ENCODE peak calls at places on chromosomes 3 and 15, in eight cellular contexts. R is adrenal gland, J is GM12865, V is dorsolateral prefrontal cortex, S is mammary epithelial cell, W is IMR-90, O is B cell, Y is fibroblast of villous mesenchyme. C is an unnamed sample.

GRCh38 chr3:129046037-129046731 is 14.4 kb upstream of the GP9 start:
- DNase-seq in R (no peak), J (no peak), V (no peak), S (no peak), W (no peak), O (peak), Y (no peak), C (no peak)

GRCh38 chr3:196941846-196942225 is 492 bp downstream of the NCBP2 start:
- DNase-seq in R (peak), J (peak), V (peak), S (no peak), W (peak), O (peak), Y (peak), C (peak)

GRCh38 chr3:125512135-125512920 is 7.7 kb downstream of the SNX4 start:
- DNase-seq in R (peak), J (peak), V (no peak), S (peak), W (peak), O (no peak), Y (peak), C (peak)

GRCh38 chr3:195154793-195155535 is 116.0 kb downstream of the XXYLT1 start:
- DNase-seq in R (peak), J (peak), V (peak), S (peak), W (peak), O (peak), Y (peak), C (peak)

GRCh38 chr3:53693441-53693840 is 152.8 kb downstream of the CHDH start:
- DNase-seq in R (no peak), J (no peak), V (no peak), S (no peak), W (no peak), O (no peak), Y (no peak), C (no peak)

GRCh38 chr15:73996939-73997338 is 2.4 kb downstream of the PML start:
- DNase-seq in R (no peak), J (peak), V (no peak), S (peak), W (no peak), O (peak), Y (peak), C (peak)

GRCh38 chr15:51290720-51291119 is 47.7 kb downstream of the CYP19A1 start:
- DNase-seq in R (no peak), J (no peak), V (no peak), S (no peak), W (no peak), O (no peak), Y (no peak), C (no peak)

GRCh38 chr3:72155391-72156064 is 370.6 kb upstream of the PROK2 start:
- DNase-seq in R (peak), J (no peak), V (no peak), S (peak), W (peak), O (no peak), Y (peak), C (no peak)

GRCh38 chr15:89662893-89663673 is 7.8 kb upstream of the KIF7 start:
- DNase-seq in R (peak), J (no peak), V (no peak), S (peak), W (peak), O (no peak), Y (peak), C (no peak)

GRCh38 chr3:40055361-40055760 is 246.0 kb downstream of the MYRIP start:
- DNase-seq in R (no peak), J (no peak), V (no peak), S (no peak), W (no peak), O (no peak), Y (no peak), C (no peak)

GRCh38 chr3:127209155-127209839 is 16.4 kb downstream of the PRR23E start:
- DNase-seq in R (no peak), J (no peak), V (no peak), S (no peak), W (no peak), O (no peak), Y (no peak), C (peak)

GRCh38 chr3:175585898-175586297 is 726.8 kb downstream of the NAALADL2 start:
- DNase-seq in R (no peak), J (no peak), V (no peak), S (peak), W (peak), O (no peak), Y (peak), C (no peak)

GRCh38 chr3:184802150-184802549 is 9.8 kb upstream of the VPS8 start:
- DNase-seq in R (no peak), J (no peak), V (no peak), S (no peak), W (no peak), O (no peak), Y (no peak), C (no peak)

GRCh38 chr3:48919215-48920138 is 835 bp downstream of the ARIH2 start:
- DNase-seq in R (peak), J (peak), V (peak), S (peak), W (peak), O (peak), Y (peak), C (peak)

GRCh38 chr3:120025520-120025919 is 68.7 kb downstream of the GSK3B start:
- DNase-seq in R (no peak), J (no peak), V (no peak), S (peak), W (peak), O (no peak), Y (no peak), C (no peak)

GRCh38 chr15:100029868-100030479 is 296.7 kb upstream of the LYSMD4 start:
- DNase-seq in R (no peak), J (no peak), V (no peak), S (no peak), W (no peak), O (no peak), Y (no peak), C (no peak)

GRCh38 chr3:164478323-164478722 is 600.0 kb downstream of the SI start:
- DNase-seq in R (no peak), J (no peak), V (no peak), S (no peak), W (no peak), O (no peak), Y (no peak), C (no peak)

GRCh38 chr3:95797081-95797480 is 1017.3 kb upstream of the EPHA6 start:
- DNase-seq in R (no peak), J (no peak), V (no peak), S (no peak), W (no peak), O (no peak), Y (no peak), C (no peak)

GRCh38 chr3:8931342-8931741 is 31.9 kb downstream of the RAD18 start:
- DNase-seq in R (no peak), J (no peak), V (no peak), S (peak), W (no peak), O (no peak), Y (peak), C (no peak)

GRCh38 chr3:193190387-193190786 is 50.6 kb upstream of the PLAAT1 start:
- DNase-seq in R (peak), J (peak), V (no peak), S (peak), W (no peak), O (no peak), Y (peak), C (peak)

GRCh38 chr3:50345586-50345985 is at the start of gene ZMYND10:
- DNase-seq in R (peak), J (peak), V (peak), S (peak), W (peak), O (peak), Y (peak), C (peak)

GRCh38 chr3:186046838-186047237 is 62.1 kb downstream of the ETV5 start:
- DNase-seq in R (no peak), J (no peak), V (no peak), S (no peak), W (no peak), O (no peak), Y (no peak), C (no peak)

GRCh38 chr15:79812536-79812935 is 84.3 kb downstream of the MTHFS start:
- DNase-seq in R (no peak), J (no peak), V (no peak), S (peak), W (no peak), O (no peak), Y (no peak), C (no peak)

GRCh38 chr3:161474139-161474538 is 22.5 kb upstream of the OTOL1 start:
- DNase-seq in R (peak), J (no peak), V (no peak), S (no peak), W (no peak), O (no peak), Y (no peak), C (no peak)

GRCh38 chr3:183269345-183269744 is 16.3 kb downstream of the B3GNT5 start:
- DNase-seq in R (no peak), J (no peak), V (no peak), S (no peak), W (no peak), O (no peak), Y (no peak), C (no peak)

GRCh38 chr3:138184994-138185393 is 2.1 kb upstream of the ARMC8 start:
- DNase-seq in R (no peak), J (no peak), V (no peak), S (peak), W (peak), O (no peak), Y (peak), C (no peak)

GRCh38 chr3:55166577-55167555 is 239.0 kb upstream of the LRTM1 start:
- DNase-seq in R (no peak), J (peak), V (no peak), S (no peak), W (peak), O (no peak), Y (peak), C (no peak)

GRCh38 chr3:46396129-46396528 is 10.7 kb downstream of the CCR5AS start:
- DNase-seq in R (no peak), J (peak), V (no peak), S (no peak), W (no peak), O (no peak), Y (no peak), C (no peak)

GRCh38 chr15:31438601-31439265 is 112.1 kb downstream of the KLF13 start:
- DNase-seq in R (no peak), J (peak), V (no peak), S (no peak), W (no peak), O (no peak), Y (no peak), C (no peak)

GRCh38 chr3:52093751-52094525 is 37.6 kb upstream of the DUSP7 start:
- DNase-seq in R (no peak), J (no peak), V (no peak), S (no peak), W (peak), O (no peak), Y (no peak), C (no peak)

GRCh38 chr15:75823860-75824613 is 19.2 kb upstream of the UBE2Q2 start:
- DNase-seq in R (no peak), J (no peak), V (no peak), S (no peak), W (no peak), O (no peak), Y (no peak), C (no peak)

GRCh38 chr3:99645277-99646106 is 7.1 kb downstream of the COL8A1 start:
- DNase-seq in R (no peak), J (peak), V (no peak), S (peak), W (peak), O (no peak), Y (peak), C (no peak)

GRCh38 chr3:192514754-192515660 is 212.3 kb downstream of the FGF12 start:
- DNase-seq in R (peak), J (peak), V (peak), S (no peak), W (no peak), O (peak), Y (no peak), C (no peak)

GRCh38 chr3:169812844-169813677 is at the start of the genes LRRC34 and LRRIQ4:
- DNase-seq in R (peak), J (peak), V (peak), S (no peak), W (peak), O (peak), Y (peak), C (peak)

GRCh38 chr3:169811606-169812123 is 1.0 kb upstream of the LRRIQ4 start:
- DNase-seq in R (no peak), J (no peak), V (no peak), S (no peak), W (peak), O (peak), Y (peak), C (no peak)

GRCh38 chr3:169813757-169814517 is 1.2 kb upstream of the LRRC34 start:
- DNase-seq in R (peak), J (peak), V (no peak), S (no peak), W (no peak), O (peak), Y (peak), C (peak)

GRCh38 chr3:169809230-169809795 is 3.4 kb upstream of the LRRIQ4 start:
- DNase-seq in R (no peak), J (no peak), V (no peak), S (no peak), W (no peak), O (no peak), Y (no peak), C (no peak)

GRCh38 chr3:169812124-169812843 is 386 bp upstream of the LRRIQ4 start:
- DNase-seq in R (peak), J (peak), V (peak), S (peak), W (peak), O (peak), Y (peak), C (peak)
- TF ChIP-seq CTCF in R (no peak), J (no peak), V (no peak), S (no peak), W (no peak), O (no peak), Y (no peak), C (no peak)

GRCh38 chr15:61828860-61829513 is 231.3 kb downstream of the VPS13C start:
- DNase-seq in R (no peak), J (no peak), V (no peak), S (no peak), W (no peak), O (no peak), Y (no peak), C (no peak)

GRCh38 chr15:61830536-61831330 is 229.5 kb downstream of the VPS13C start:
- DNase-seq in R (no peak), J (no peak), V (no peak), S (no peak), W (no peak), O (no peak), Y (no peak), C (no peak)

GRCh38 chr15:61829514-61829889 is 230.7 kb downstream of the VPS13C start:
- DNase-seq in R (no peak), J (no peak), V (no peak), S (no peak), W (no peak), O (no peak), Y (no peak), C (no peak)

GRCh38 chr15:61832223-61832622 is 228.0 kb downstream of the VPS13C start:
- DNase-seq in R (no peak), J (no peak), V (no peak), S (no peak), W (no peak), O (no peak), Y (no peak), C (no peak)

GRCh38 chr15:61831505-61831921 is 228.7 kb downstream of the VPS13C start:
- DNase-seq in R (no peak), J (no peak), V (no peak), S (no peak), W (no peak), O (no peak), Y (no peak), C (no peak)
- TF ChIP-seq CTCF in R (no peak), J (no peak), V (no peak), S (no peak), W (no peak), O (no peak), Y (no peak), C (no peak)

GRCh38 chr3:65907232-65908130 is 131.2 kb downstream of the MAGI1 start:
- DNase-seq in R (no peak), J (peak), V (no peak), S (no peak), W (no peak), O (no peak), Y (no peak), C (no peak)
- TF ChIP-seq CTCF in R (no peak), J (no peak), V (no peak), S (peak), W (no peak), O (no peak), Y (no peak), C (no peak)

DNA sequence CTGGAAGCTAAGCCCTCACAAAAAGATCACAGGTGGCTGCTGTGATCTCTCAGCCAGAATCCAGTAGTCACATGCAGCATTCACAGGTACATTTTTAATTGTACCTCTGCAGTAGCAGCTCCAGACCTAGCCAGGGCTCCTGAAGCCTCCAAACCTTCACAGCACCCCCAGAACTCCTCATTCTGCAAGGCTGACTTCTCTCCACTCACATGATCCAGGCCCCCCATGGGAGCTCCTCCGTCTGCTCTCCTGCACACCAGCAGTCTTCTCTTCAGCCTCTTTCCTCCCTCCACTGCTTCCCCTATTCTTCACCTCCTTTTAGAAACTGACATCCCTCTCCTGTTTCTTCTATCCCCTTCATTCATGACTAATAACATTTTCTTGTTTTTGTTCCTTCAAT is 13.2 kb upstream of the CPEB1 start:
- DNase-seq in R (no peak), J (no peak), V (no peak), S (no peak), W (no peak), O (no peak), Y (no peak), C (no peak)
- TF ChIP-seq CTCF in R (no peak), J (no peak), V (no peak), S (no peak), W (no peak), O (no peak), Y (no peak), C (no peak)

DNA sequence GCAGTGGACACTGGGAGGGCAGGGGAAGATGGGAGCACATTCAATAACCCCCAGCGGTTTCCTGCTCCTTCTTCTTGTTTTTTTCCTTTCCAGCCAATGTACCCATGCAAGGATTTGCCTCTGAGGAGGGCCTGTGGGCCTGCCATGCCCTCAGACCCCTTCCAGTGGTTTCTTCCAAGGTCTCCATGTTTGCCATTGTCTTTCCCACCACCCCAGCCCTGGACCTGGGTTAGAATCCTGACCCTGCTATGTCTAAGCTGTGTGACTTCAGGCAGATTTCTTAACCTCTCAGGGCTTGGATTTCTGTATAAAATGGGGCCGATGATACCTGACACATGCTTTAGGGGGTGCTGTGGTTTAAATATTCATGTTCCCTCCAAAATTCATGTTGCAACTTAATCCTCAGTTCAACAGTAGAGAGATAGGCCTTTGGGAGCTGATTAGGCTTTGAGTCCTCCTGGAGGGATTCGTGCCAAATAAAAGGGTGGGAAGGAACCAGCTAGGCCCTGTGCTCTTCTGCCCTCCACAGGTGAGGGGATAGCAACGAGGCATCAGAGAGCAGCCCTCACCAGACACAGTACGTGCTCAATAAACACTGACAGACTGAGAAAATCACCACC is 46.3 kb upstream of the FLNB start:
- DNase-seq in R (no peak), J (peak), V (no peak), S (peak), W (peak), O (no peak), Y (peak), C (no peak)
- TF ChIP-seq CTCF in R (peak), J (peak), V (peak), S (peak), W (peak), O (no peak), Y (peak), C (peak)

DNA sequence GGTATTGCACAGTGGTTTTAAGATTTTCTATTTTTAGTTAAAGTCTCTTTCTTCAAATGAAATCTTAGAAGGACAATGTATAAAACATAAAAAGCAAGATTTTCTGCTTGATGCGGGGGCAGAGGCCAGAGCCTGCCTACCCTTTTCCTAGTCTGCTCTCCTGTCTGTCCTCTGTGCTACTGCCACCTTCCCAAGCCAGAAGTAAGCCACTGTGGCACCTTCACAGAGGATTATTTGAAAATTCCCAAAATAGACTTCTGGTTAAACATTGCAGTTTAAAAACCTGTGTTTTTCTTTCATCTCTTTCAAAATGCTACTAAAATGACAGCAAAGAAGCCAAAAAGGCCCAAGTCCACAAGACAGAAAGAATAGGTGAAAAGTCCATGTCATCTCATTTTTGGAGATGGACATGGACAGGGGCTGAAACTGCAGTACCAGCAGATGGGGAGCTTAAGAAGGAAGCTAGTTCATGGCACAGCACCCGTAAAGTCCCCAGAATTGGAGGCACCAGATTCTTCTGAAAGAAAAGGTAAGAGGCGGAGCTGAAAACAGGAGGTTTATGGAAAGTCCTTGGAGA is 37.0 kb downstream of the PAQR9 start:
- DNase-seq in R (no peak), J (no peak), V (no peak), S (no peak), W (no peak), O (no peak), Y (no peak), C (no peak)
- TF ChIP-seq CTCF in R (no peak), J (no peak), V (no peak), S (no peak), W (no peak), O (no peak), Y (no peak), C (no peak)

DNA sequence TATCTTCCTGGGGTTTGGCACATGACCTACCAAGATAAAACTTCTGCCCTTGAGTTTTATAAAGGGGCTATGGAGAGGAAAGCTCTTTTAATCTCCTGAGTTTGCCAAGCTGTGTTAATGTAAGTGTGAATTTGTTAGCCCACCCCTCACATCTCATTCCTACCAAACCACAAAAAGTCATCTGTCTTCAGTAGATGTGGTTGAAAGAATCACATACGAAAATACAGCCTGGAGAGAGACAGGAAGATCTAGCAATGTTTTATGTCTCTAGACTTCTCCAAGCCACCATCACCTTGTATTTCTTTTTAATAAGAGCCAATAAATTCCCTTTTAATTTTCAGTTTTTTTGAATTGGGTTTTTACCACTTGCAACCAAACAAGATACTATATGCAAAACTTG is 68.9 kb upstream of the ZNF280D start:
- DNase-seq in R (no peak), J (no peak), V (no peak), S (no peak), W (no peak), O (no peak), Y (no peak), C (no peak)
- TF ChIP-seq CTCF in R (no peak), J (no peak), V (no peak), S (no peak), W (no peak), O (no peak), Y (no peak), C (no peak)

GRCh38 chr3:73493543-73494314 is 131.0 kb downstream of the PDZRN3 start:
- DNase-seq in R (peak), J (no peak), V (no peak), S (no peak), W (peak), O (no peak), Y (peak), C (no peak)
- TF ChIP-seq CTCF in R (no peak), J (no peak), V (no peak), S (no peak), W (no peak), O (no peak), Y (no peak), C (no peak)

GRCh38 chr3:157182879-157183278 is 22.9 kb upstream of the CCNL1 start:
- DNase-seq in R (no peak), J (no peak), V (no peak), S (no peak), W (peak), O (no peak), Y (no peak), C (no peak)
- TF ChIP-seq CTCF in R (no peak), J (no peak), V (no peak), S (no peak), W (peak), O (no peak), Y (peak), C (no peak)